ENCODE peak calls at places on chromosomes 2 and 18, in seven cellular contexts. One of them, this sample, is unnamed. For H3K4me1, the result is how much of the 10 kb centered on the place peaks cover.

GRCh38 chr18:6785001-6785400 is 55.5 kb downstream of the ARHGAP28 start:
- DNase-seq in right cardiac atrium: no peak
- DNase-seq in right lobe of liver: no peak
- DNase-seq in lower lobe of right lung: no peak
- DNase-seq in CD8-positive, alpha-beta memory T cell: no peak
- DNase-seq in left ventricle myocardium inferior: no peak
- DNase-seq in cardiac muscle cell: no peak
- DNase-seq in this sample: no peak

GRCh38 chr2:212777020-212777491 is 238.5 kb upstream of the ERBB4 start:
- DNase-seq in right cardiac atrium: no peak
- DNase-seq in right lobe of liver: no peak
- DNase-seq in lower lobe of right lung: no peak
- DNase-seq in CD8-positive, alpha-beta memory T cell: peak
- DNase-seq in left ventricle myocardium inferior: no peak
- DNase-seq in cardiac muscle cell: peak
- DNase-seq in this sample: no peak

GRCh38 chr2:216083464-216084279 is 2.0 kb downstream of the TMEM169 start:
- DNase-seq in right cardiac atrium: no peak
- DNase-seq in right lobe of liver: no peak
- DNase-seq in lower lobe of right lung: no peak
- DNase-seq in CD8-positive, alpha-beta memory T cell: no peak
- DNase-seq in left ventricle myocardium inferior: no peak
- DNase-seq in cardiac muscle cell: no peak
- DNase-seq in this sample: no peak

GRCh38 chr18:23635283-23636040 is 27.2 kb downstream of the ANKRD29 start:
- DNase-seq in right cardiac atrium: no peak
- DNase-seq in right lobe of liver: no peak
- DNase-seq in lower lobe of right lung: no peak
- DNase-seq in CD8-positive, alpha-beta memory T cell: no peak
- DNase-seq in left ventricle myocardium inferior: no peak
- DNase-seq in cardiac muscle cell: no peak
- DNase-seq in this sample: no peak

GRCh38 chr2:212294816-212295215 is 243.8 kb downstream of the ERBB4 start:
- DNase-seq in right cardiac atrium: no peak
- DNase-seq in right lobe of liver: no peak
- DNase-seq in lower lobe of right lung: no peak
- DNase-seq in CD8-positive, alpha-beta memory T cell: no peak
- DNase-seq in left ventricle myocardium inferior: no peak
- DNase-seq in cardiac muscle cell: no peak
- DNase-seq in this sample: no peak

GRCh38 chr2:20218331-20219320 is 6.3 kb downstream of the SDC1 start:
- DNase-seq in right cardiac atrium: no peak
- DNase-seq in right lobe of liver: peak
- DNase-seq in lower lobe of right lung: no peak
- DNase-seq in CD8-positive, alpha-beta memory T cell: no peak
- DNase-seq in left ventricle myocardium inferior: no peak
- DNase-seq in cardiac muscle cell: no peak
- DNase-seq in this sample: no peak

GRCh38 chr2:127695491-127696472 is 5.5 kb upstream of the SFT2D3 start:
- DNase-seq in right cardiac atrium: peak
- DNase-seq in right lobe of liver: peak
- DNase-seq in lower lobe of right lung: no peak
- DNase-seq in CD8-positive, alpha-beta memory T cell: peak
- DNase-seq in left ventricle myocardium inferior: no peak
- DNase-seq in cardiac muscle cell: peak
- DNase-seq in this sample: peak

GRCh38 chr18:7177131-7177744 is 53.7 kb upstream of the LRRC30 start:
- DNase-seq in right cardiac atrium: peak
- DNase-seq in right lobe of liver: no peak
- DNase-seq in lower lobe of right lung: no peak
- DNase-seq in CD8-positive, alpha-beta memory T cell: no peak
- DNase-seq in left ventricle myocardium inferior: no peak
- DNase-seq in cardiac muscle cell: peak
- DNase-seq in this sample: peak

GRCh38 chr2:201149064-201149820 is 33.3 kb downstream of the CFLAR start:
- DNase-seq in right cardiac atrium: no peak
- DNase-seq in right lobe of liver: no peak
- DNase-seq in lower lobe of right lung: no peak
- DNase-seq in CD8-positive, alpha-beta memory T cell: no peak
- DNase-seq in left ventricle myocardium inferior: no peak
- DNase-seq in cardiac muscle cell: no peak
- DNase-seq in this sample: no peak

GRCh38 chr2:230128943-230129342 is 60.2 kb upstream of the SLC16A14 start:
- DNase-seq in right cardiac atrium: no peak
- DNase-seq in right lobe of liver: no peak
- DNase-seq in lower lobe of right lung: no peak
- DNase-seq in CD8-positive, alpha-beta memory T cell: no peak
- DNase-seq in left ventricle myocardium inferior: no peak
- DNase-seq in cardiac muscle cell: no peak
- DNase-seq in this sample: no peak

GRCh38 chr18:27298215-27298804 is 113.2 kb upstream of the CHST9 start:
- DNase-seq in right cardiac atrium: no peak
- DNase-seq in right lobe of liver: no peak
- DNase-seq in lower lobe of right lung: no peak
- DNase-seq in CD8-positive, alpha-beta memory T cell: no peak
- DNase-seq in left ventricle myocardium inferior: no peak
- DNase-seq in cardiac muscle cell: peak
- DNase-seq in this sample: no peak

GRCh38 chr2:160332318-160332717 is 132.2 kb upstream of the ITGB6 start:
- DNase-seq in right cardiac atrium: no peak
- DNase-seq in right lobe of liver: no peak
- DNase-seq in lower lobe of right lung: no peak
- DNase-seq in CD8-positive, alpha-beta memory T cell: no peak
- DNase-seq in left ventricle myocardium inferior: no peak
- DNase-seq in cardiac muscle cell: no peak
- DNase-seq in this sample: no peak

GRCh38 chr2:109332880-109333279 is 203.9 kb downstream of the SH3RF3 start:
- DNase-seq in right cardiac atrium: peak
- DNase-seq in right lobe of liver: no peak
- DNase-seq in lower lobe of right lung: no peak
- DNase-seq in CD8-positive, alpha-beta memory T cell: no peak
- DNase-seq in left ventricle myocardium inferior: no peak
- DNase-seq in cardiac muscle cell: no peak
- DNase-seq in this sample: no peak
- H3K4me1 ChIP-seq in right cardiac atrium: under half
- H3K4me1 ChIP-seq in right lobe of liver: under half
- H3K4me1 ChIP-seq in lower lobe of right lung: half or more
- H3K4me1 ChIP-seq in CD8-positive, alpha-beta memory T cell: under half
- H3K4me1 ChIP-seq in left ventricle myocardium inferior: half or more
- H3K4me1 ChIP-seq in cardiac muscle cell: under half
- H3K4me1 ChIP-seq in this sample: under half

GRCh38 chr2:170503563-170503962 is 211.6 kb upstream of the SP5 start:
- DNase-seq in right cardiac atrium: no peak
- DNase-seq in right lobe of liver: no peak
- DNase-seq in lower lobe of right lung: no peak
- DNase-seq in CD8-positive, alpha-beta memory T cell: no peak
- DNase-seq in left ventricle myocardium inferior: no peak
- DNase-seq in cardiac muscle cell: no peak
- DNase-seq in this sample: no peak
- H3K4me1 ChIP-seq in right cardiac atrium: under half
- H3K4me1 ChIP-seq in right lobe of liver: under half
- H3K4me1 ChIP-seq in lower lobe of right lung: under half
- H3K4me1 ChIP-seq in CD8-positive, alpha-beta memory T cell: under half
- H3K4me1 ChIP-seq in left ventricle myocardium inferior: under half
- H3K4me1 ChIP-seq in cardiac muscle cell: under half
- H3K4me1 ChIP-seq in this sample: under half

GRCh38 chr2:199467462-199467822 is 9.7 kb upstream of the SATB2 start:
- DNase-seq in right cardiac atrium: no peak
- DNase-seq in right lobe of liver: no peak
- DNase-seq in lower lobe of right lung: no peak
- DNase-seq in CD8-positive, alpha-beta memory T cell: no peak
- DNase-seq in left ventricle myocardium inferior: no peak
- DNase-seq in cardiac muscle cell: no peak
- DNase-seq in this sample: no peak
- H3K4me1 ChIP-seq in right cardiac atrium: under half
- H3K4me1 ChIP-seq in right lobe of liver: under half
- H3K4me1 ChIP-seq in lower lobe of right lung: under half
- H3K4me1 ChIP-seq in CD8-positive, alpha-beta memory T cell: under half
- H3K4me1 ChIP-seq in left ventricle myocardium inferior: half or more
- H3K4me1 ChIP-seq in cardiac muscle cell: under half
- H3K4me1 ChIP-seq in this sample: half or more

DNA sequence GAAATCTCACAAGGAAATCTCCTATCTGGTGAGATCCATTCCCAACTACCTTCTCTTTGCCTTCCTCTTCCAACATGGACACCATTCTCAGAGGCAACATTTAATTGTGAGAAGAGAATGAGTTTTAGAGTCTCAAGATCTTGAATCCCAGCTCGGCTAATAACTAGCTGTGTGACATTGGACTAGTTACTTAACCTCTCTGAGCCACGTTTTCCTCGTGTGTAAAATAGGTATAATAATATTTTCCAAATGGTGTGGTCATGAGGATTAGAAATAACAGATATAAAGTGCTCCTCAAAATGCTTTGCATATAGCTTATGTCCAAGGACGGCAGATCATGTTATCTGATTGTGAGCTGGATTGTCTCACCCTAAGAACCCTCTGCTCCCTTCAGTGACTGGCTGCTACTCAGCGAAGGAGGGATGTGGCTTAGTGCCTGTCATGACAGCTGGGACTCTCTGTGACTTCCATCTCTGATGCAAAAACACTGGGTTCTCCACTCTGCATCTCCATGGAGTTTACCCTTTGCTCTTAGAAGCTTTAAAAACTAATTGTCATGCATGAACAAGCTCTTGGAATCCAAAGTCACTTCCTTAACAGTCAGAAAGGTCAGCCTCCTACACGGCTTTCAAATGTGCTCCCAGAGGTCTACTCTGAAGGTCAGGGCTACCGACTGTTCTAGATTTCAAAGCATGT is 38.4 kb upstream of the MRPL19 start:
- DNase-seq in right cardiac atrium: no peak
- DNase-seq in right lobe of liver: no peak
- DNase-seq in lower lobe of right lung: no peak
- DNase-seq in CD8-positive, alpha-beta memory T cell: no peak
- DNase-seq in left ventricle myocardium inferior: no peak
- DNase-seq in cardiac muscle cell: no peak
- DNase-seq in this sample: no peak
- H3K4me1 ChIP-seq in right cardiac atrium: under half
- H3K4me1 ChIP-seq in right lobe of liver: under half
- H3K4me1 ChIP-seq in lower lobe of right lung: under half
- H3K4me1 ChIP-seq in CD8-positive, alpha-beta memory T cell: under half
- H3K4me1 ChIP-seq in left ventricle myocardium inferior: under half
- H3K4me1 ChIP-seq in cardiac muscle cell: under half
- H3K4me1 ChIP-seq in this sample: under half

DNA sequence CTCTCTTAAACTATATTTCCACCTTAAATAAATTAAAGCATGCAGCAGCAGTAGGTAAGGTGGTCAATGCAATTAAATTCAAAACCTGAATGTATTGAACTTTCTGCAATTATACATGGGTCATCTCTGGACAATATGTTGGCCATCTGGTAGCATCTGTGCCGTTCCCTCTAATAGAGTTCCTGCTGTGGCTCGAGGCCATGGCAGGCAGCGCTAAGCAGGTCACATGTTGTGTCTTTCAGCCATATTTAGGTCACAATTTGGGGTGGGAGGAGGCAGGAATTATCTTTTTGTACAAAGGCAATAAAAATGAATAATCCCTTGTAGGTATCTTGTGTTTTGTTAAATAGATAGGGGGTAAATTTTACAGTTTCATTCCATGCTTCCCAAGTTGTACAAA is 676.2 kb downstream of the ZEB2 start:
- DNase-seq in right cardiac atrium: no peak
- DNase-seq in right lobe of liver: no peak
- DNase-seq in lower lobe of right lung: no peak
- DNase-seq in CD8-positive, alpha-beta memory T cell: no peak
- DNase-seq in left ventricle myocardium inferior: no peak
- DNase-seq in cardiac muscle cell: no peak
- DNase-seq in this sample: no peak
- H3K4me1 ChIP-seq in right cardiac atrium: under half
- H3K4me1 ChIP-seq in right lobe of liver: under half
- H3K4me1 ChIP-seq in lower lobe of right lung: under half
- H3K4me1 ChIP-seq in CD8-positive, alpha-beta memory T cell: under half
- H3K4me1 ChIP-seq in left ventricle myocardium inferior: under half
- H3K4me1 ChIP-seq in cardiac muscle cell: under half
- H3K4me1 ChIP-seq in this sample: under half

GRCh38 chr2:67038195-67038594 is 358.9 kb upstream of the ETAA1 start:
- DNase-seq in right cardiac atrium: no peak
- DNase-seq in right lobe of liver: no peak
- DNase-seq in lower lobe of right lung: no peak
- DNase-seq in CD8-positive, alpha-beta memory T cell: no peak
- DNase-seq in left ventricle myocardium inferior: no peak
- DNase-seq in cardiac muscle cell: no peak
- DNase-seq in this sample: no peak

GRCh38 chr2:67039701-67040100 is 357.4 kb upstream of the ETAA1 start:
- DNase-seq in right cardiac atrium: no peak
- DNase-seq in right lobe of liver: no peak
- DNase-seq in lower lobe of right lung: no peak
- DNase-seq in CD8-positive, alpha-beta memory T cell: no peak
- DNase-seq in left ventricle myocardium inferior: no peak
- DNase-seq in cardiac muscle cell: no peak
- DNase-seq in this sample: no peak

GRCh38 chr2:67041051-67041450 is 356.1 kb upstream of the ETAA1 start:
- DNase-seq in right cardiac atrium: no peak
- DNase-seq in right lobe of liver: no peak
- DNase-seq in lower lobe of right lung: no peak
- DNase-seq in CD8-positive, alpha-beta memory T cell: no peak
- DNase-seq in left ventricle myocardium inferior: no peak
- DNase-seq in cardiac muscle cell: no peak
- DNase-seq in this sample: no peak

GRCh38 chr2:67037655-67038054 is 359.5 kb upstream of the ETAA1 start:
- DNase-seq in right cardiac atrium: no peak
- DNase-seq in right lobe of liver: peak
- DNase-seq in lower lobe of right lung: no peak
- DNase-seq in CD8-positive, alpha-beta memory T cell: no peak
- DNase-seq in left ventricle myocardium inferior: no peak
- DNase-seq in cardiac muscle cell: no peak
- DNase-seq in this sample: no peak

GRCh38 chr2:67039058-67039457 is 358.1 kb upstream of the ETAA1 start:
- DNase-seq in right cardiac atrium: no peak
- DNase-seq in right lobe of liver: no peak
- DNase-seq in lower lobe of right lung: no peak
- DNase-seq in CD8-positive, alpha-beta memory T cell: no peak
- DNase-seq in left ventricle myocardium inferior: no peak
- DNase-seq in cardiac muscle cell: no peak
- DNase-seq in this sample: no peak
- H3K4me1 ChIP-seq in right cardiac atrium: under half
- H3K4me1 ChIP-seq in right lobe of liver: under half
- H3K4me1 ChIP-seq in lower lobe of right lung: under half
- H3K4me1 ChIP-seq in CD8-positive, alpha-beta memory T cell: under half
- H3K4me1 ChIP-seq in left ventricle myocardium inferior: under half
- H3K4me1 ChIP-seq in cardiac muscle cell: under half
- H3K4me1 ChIP-seq in this sample: under half

GRCh38 chr18:46917808-46918600 is 602 bp downstream of the KATNAL2 start:
- DNase-seq in right cardiac atrium: peak
- DNase-seq in right lobe of liver: no peak
- DNase-seq in lower lobe of right lung: no peak
- DNase-seq in CD8-positive, alpha-beta memory T cell: peak
- DNase-seq in left ventricle myocardium inferior: peak
- DNase-seq in cardiac muscle cell: peak
- DNase-seq in this sample: no peak
- H3K4me1 ChIP-seq in right cardiac atrium: under half
- H3K4me1 ChIP-seq in right lobe of liver: under half
- H3K4me1 ChIP-seq in lower lobe of right lung: under half
- H3K4me1 ChIP-seq in CD8-positive, alpha-beta memory T cell: under half
- H3K4me1 ChIP-seq in left ventricle myocardium inferior: under half
- H3K4me1 ChIP-seq in cardiac muscle cell: under half
- H3K4me1 ChIP-seq in this sample: under half

DNA sequence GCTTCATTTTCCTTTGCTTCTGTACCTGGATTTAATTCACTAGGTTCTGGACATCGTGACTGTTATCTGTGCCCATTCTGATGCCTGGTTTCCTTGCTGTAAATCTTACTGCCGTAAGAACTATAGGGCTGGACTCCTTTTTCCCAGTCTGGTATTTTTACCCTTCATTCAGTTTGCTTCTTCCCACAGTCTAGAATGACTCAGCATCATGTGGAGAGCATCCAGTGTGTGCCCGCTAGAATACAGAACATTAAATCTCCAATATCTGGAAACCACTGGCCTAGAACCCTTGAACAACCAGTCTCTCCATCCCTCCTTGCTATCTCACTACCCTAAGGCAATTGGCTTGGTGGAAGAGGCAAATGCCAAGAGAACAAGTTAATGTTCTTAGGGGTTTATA is 1075.4 kb upstream of the ZEB2 start:
- DNase-seq in right cardiac atrium: no peak
- DNase-seq in right lobe of liver: no peak
- DNase-seq in lower lobe of right lung: no peak
- DNase-seq in CD8-positive, alpha-beta memory T cell: no peak
- DNase-seq in left ventricle myocardium inferior: no peak
- DNase-seq in cardiac muscle cell: no peak
- DNase-seq in this sample: no peak
- H3K4me1 ChIP-seq in right cardiac atrium: under half
- H3K4me1 ChIP-seq in right lobe of liver: under half
- H3K4me1 ChIP-seq in lower lobe of right lung: under half
- H3K4me1 ChIP-seq in CD8-positive, alpha-beta memory T cell: under half
- H3K4me1 ChIP-seq in left ventricle myocardium inferior: under half
- H3K4me1 ChIP-seq in cardiac muscle cell: under half
- H3K4me1 ChIP-seq in this sample: under half

This sample was measured in tibial artery.